ENCODE peak calls at places on chromosome X, in seven cellular contexts. A is HFFc6; Q is CD4-positive, alpha-beta memory T cell; Z is NCI-H1417; D is left ventricle myocardium superior; G is A549; F is adipocyte. T is an unnamed sample.
A peak's percentile ranks its signal among the peaks of the same experiment; 100 is the strongest.

GRCh38 chrX:132612990-132613564 is 124.2 kb upstream of the MBNL3 start:
- DNase-seq in A (no peak), Q (peak; percentile 37), Z (peak; percentile 70), D (peak; percentile 61), G (peak; percentile 23), F (peak; percentile 62), T (peak; percentile 27)

GRCh38 chrX:12950851-12951589 is 23.9 kb upstream of the TMSB4X start:
- DNase-seq in A (no peak), Q (peak; percentile 76), Z (no peak), D (peak; percentile 39), G (peak; percentile 76), F (no peak), T (no peak)

GRCh38 chrX:48715876-48716502 is 19.5 kb downstream of the SUV39H1 start:
- DNase-seq in A (no peak), Q (no peak), Z (no peak), D (no peak), G (no peak), F (no peak), T (no peak)

GRCh38 chrX:37652053-37652452 is 33.5 kb upstream of the XK start:
- DNase-seq in A (no peak), Q (no peak), Z (no peak), D (no peak), G (no peak), F (no peak), T (no peak)

GRCh38 chrX:26032141-26032917 is 105.8 kb upstream of the MAGEB18 start:
- DNase-seq in A (no peak), Q (no peak), Z (no peak), D (no peak), G (no peak), F (no peak), T (no peak)

GRCh38 chrX:78357342-78358055 is 30.1 kb upstream of the CYSLTR1 start:
- DNase-seq in A (no peak), Q (no peak), Z (no peak), D (no peak), G (no peak), F (no peak), T (no peak)

GRCh38 chrX:39425124-39425806 is 624.0 kb downstream of the MID1IP1 start:
- DNase-seq in A (no peak), Q (no peak), Z (no peak), D (no peak), G (no peak), F (no peak), T (no peak)

GRCh38 chrX:150536455-150537116 is 31.8 kb upstream of the MTM1 start:
- DNase-seq in A (no peak), Q (no peak), Z (no peak), D (no peak), G (peak; percentile 28), F (no peak), T (no peak)

GRCh38 chrX:13101439-13102139 is 57.2 kb upstream of the FAM9C start:
- DNase-seq in A (peak; percentile 82), Q (peak; percentile 53), Z (no peak), D (peak; percentile 64), G (peak; percentile 96), F (peak; percentile 88), T (peak; percentile 88)

GRCh38 chrX:39616098-39616729 is 481.5 kb downstream of the BCOR start:
- DNase-seq in A (no peak), Q (no peak), Z (no peak), D (no peak), G (no peak), F (no peak), T (no peak)

GRCh38 chrX:1679238-1679637 is 64.4 kb downstream of the ASMT start:
- DNase-seq in A (no peak), Q (peak; percentile 27), Z (no peak), D (no peak), G (no peak), F (no peak), T (peak; percentile 34)

GRCh38 chrX:367866-368265 is 18.8 kb downstream of the PPP2R3B start:
- DNase-seq in A (no peak), Q (no peak), Z (no peak), D (peak; percentile 27), G (no peak), F (no peak), T (no peak)

GRCh38 chrX:1483843-1484637 is 31.3 kb upstream of the ASMTL start:
- DNase-seq in A (no peak), Q (no peak), Z (no peak), D (no peak), G (no peak), F (no peak), T (no peak)

GRCh38 chrX:39613508-39613921 is 484.2 kb downstream of the BCOR start:
- DNase-seq in A (no peak), Q (no peak), Z (peak; percentile 95), D (peak; percentile 35), G (no peak), F (peak; percentile 3), T (no peak)

GRCh38 chrX:18707442-18708049 is at the start of gene PPEF1:
- DNase-seq in A (no peak), Q (no peak), Z (peak; percentile 58), D (no peak), G (no peak), F (no peak), T (no peak)

GRCh38 chrX:150357790-150358189 is 5.3 kb upstream of the MAMLD1 start:
- DNase-seq in A (no peak), Q (no peak), Z (no peak), D (no peak), G (no peak), F (no peak), T (no peak)

GRCh38 chrX:69238153-69238959 is 73.1 kb upstream of the PJA1 start:
- DNase-seq in A (no peak), Q (no peak), Z (peak; percentile 83), D (peak; percentile 65), G (no peak), F (no peak), T (no peak)

GRCh38 chrX:134908235-134908834 is 82.5 kb upstream of the SMIM10 start:
- DNase-seq in A (peak; percentile 52), Q (peak; percentile 39), Z (peak; percentile 65), D (no peak), G (peak; percentile 36), F (peak; percentile 15), T (peak; percentile 33)